ENCODE peak calls at places on chromosomes 13 and 19, in four cellular contexts. One of them, this sample, is unnamed.

GRCh38 chr19:29120471-29120870 is 92.5 kb downstream of the UQCRFS1 start:
- DNase-seq in stomach: no peak
- DNase-seq in suprapubic skin: no peak
- DNase-seq in SK-N-SH: no peak
- DNase-seq in this sample: no peak

GRCh38 chr13:39957868-39958676 is 302.6 kb downstream of the COG6 start:
- DNase-seq in stomach: no peak
- DNase-seq in suprapubic skin: no peak
- DNase-seq in SK-N-SH: no peak
- DNase-seq in this sample: no peak

GRCh38 chr19:43432866-43433673 is 18.4 kb downstream of the TEX101 start:
- DNase-seq in stomach: peak
- DNase-seq in suprapubic skin: no peak
- DNase-seq in SK-N-SH: peak
- DNase-seq in this sample: peak

GRCh38 chr19:3710265-3710812 is 2.2 kb downstream of the TJP3 start:
- DNase-seq in stomach: peak
- DNase-seq in suprapubic skin: peak
- DNase-seq in SK-N-SH: peak
- DNase-seq in this sample: peak

GRCh38 chr19:35843676-35844481 is 8.4 kb downstream of the NPHS1 start:
- DNase-seq in stomach: peak
- DNase-seq in suprapubic skin: no peak
- DNase-seq in SK-N-SH: peak
- DNase-seq in this sample: peak

GRCh38 chr13:30340367-30341184 is 33.2 kb upstream of the KATNAL1 start:
- DNase-seq in stomach: no peak
- DNase-seq in suprapubic skin: peak
- DNase-seq in SK-N-SH: peak
- DNase-seq in this sample: peak

GRCh38 chr19:10749435-10750384 is 31.8 kb downstream of the DNM2 start:
- DNase-seq in stomach: peak
- DNase-seq in suprapubic skin: no peak
- DNase-seq in SK-N-SH: no peak
- DNase-seq in this sample: peak

GRCh38 chr13:110359840-110360301 is 52.8 kb downstream of the COL4A2 start:
- DNase-seq in stomach: no peak
- DNase-seq in suprapubic skin: no peak
- DNase-seq in SK-N-SH: no peak
- DNase-seq in this sample: no peak

GRCh38 chr13:52892925-52893324 is 44.5 kb upstream of the PCDH8 start:
- DNase-seq in stomach: peak
- DNase-seq in suprapubic skin: no peak
- DNase-seq in SK-N-SH: no peak
- DNase-seq in this sample: no peak

GRCh38 chr13:45500492-45501174 is 35.9 kb downstream of the COG3 start:
- DNase-seq in stomach: no peak
- DNase-seq in suprapubic skin: no peak
- DNase-seq in SK-N-SH: no peak
- DNase-seq in this sample: no peak

GRCh38 chr19:17772172-17772571 is 20.9 kb downstream of the FCHO1 start:
- DNase-seq in stomach: no peak
- DNase-seq in suprapubic skin: no peak
- DNase-seq in SK-N-SH: no peak
- DNase-seq in this sample: no peak

GRCh38 chr13:20873348-20873747 is 29.2 kb downstream of the XPO4 start:
- DNase-seq in stomach: no peak
- DNase-seq in suprapubic skin: no peak
- DNase-seq in SK-N-SH: no peak
- DNase-seq in this sample: no peak

GRCh38 chr13:21694831-21695230 is 24.0 kb downstream of the FGF9 start:
- DNase-seq in stomach: no peak
- DNase-seq in suprapubic skin: no peak
- DNase-seq in SK-N-SH: no peak
- DNase-seq in this sample: no peak

GRCh38 chr13:51913421-51914136 is 51.8 kb downstream of the CCDC70 start:
- DNase-seq in stomach: no peak
- DNase-seq in suprapubic skin: no peak
- DNase-seq in SK-N-SH: peak
- DNase-seq in this sample: no peak

GRCh38 chr13:112331675-112332074 is 44.5 kb upstream of the SPACA7 start:
- DNase-seq in stomach: no peak
- DNase-seq in suprapubic skin: no peak
- DNase-seq in SK-N-SH: no peak
- DNase-seq in this sample: no peak

GRCh38 chr13:102591988-102592781 is 4.6 kb upstream of the TPP2 start:
- DNase-seq in stomach: peak
- DNase-seq in suprapubic skin: peak
- DNase-seq in SK-N-SH: peak
- DNase-seq in this sample: peak

GRCh38 chr19:43306097-43306496 is 36.8 kb upstream of the PSG9 start:
- DNase-seq in stomach: no peak
- DNase-seq in suprapubic skin: no peak
- DNase-seq in SK-N-SH: no peak
- DNase-seq in this sample: no peak

GRCh38 chr13:52955505-52955904 is 73.1 kb upstream of the OLFM4 start:
- DNase-seq in stomach: no peak
- DNase-seq in suprapubic skin: no peak
- DNase-seq in SK-N-SH: no peak
- DNase-seq in this sample: no peak

GRCh38 chr19:14004619-14005380 is 1.3 kb downstream of the RFX1 start:
- DNase-seq in stomach: peak
- DNase-seq in suprapubic skin: no peak
- DNase-seq in SK-N-SH: no peak
- DNase-seq in this sample: peak

GRCh38 chr19:17192751-17193150 is 22.4 kb upstream of the USE1 start:
- DNase-seq in stomach: no peak
- DNase-seq in suprapubic skin: no peak
- DNase-seq in SK-N-SH: no peak
- DNase-seq in this sample: no peak

GRCh38 chr13:32538234-32538620 is 368 bp downstream of the N4BP2L2 start:
- DNase-seq in stomach: peak
- DNase-seq in suprapubic skin: peak
- DNase-seq in SK-N-SH: peak
- DNase-seq in this sample: no peak

GRCh38 chr13:27637289-27637626 is 15.6 kb downstream of the POLR1D start:
- DNase-seq in stomach: no peak
- DNase-seq in suprapubic skin: no peak
- DNase-seq in SK-N-SH: no peak
- DNase-seq in this sample: no peak

GRCh38 chr19:10388957-10389356 is 8.6 kb upstream of the TYK2 start:
- DNase-seq in stomach: peak
- DNase-seq in suprapubic skin: peak
- DNase-seq in SK-N-SH: peak
- DNase-seq in this sample: peak

GRCh38 chr13:43766766-43767165 is 20.0 kb downstream of the ENOX1 start:
- DNase-seq in stomach: no peak
- DNase-seq in suprapubic skin: no peak
- DNase-seq in SK-N-SH: no peak
- DNase-seq in this sample: no peak

GRCh38 chr19:57708641-57709354 is at the start of gene ZNF154:
- DNase-seq in stomach: no peak
- DNase-seq in suprapubic skin: no peak
- DNase-seq in SK-N-SH: no peak
- DNase-seq in this sample: peak

GRCh38 chr19:39327318-39327717 is 6.7 kb upstream of the LRFN1 start:
- DNase-seq in stomach: no peak
- DNase-seq in suprapubic skin: no peak
- DNase-seq in SK-N-SH: no peak
- DNase-seq in this sample: no peak

GRCh38 chr13:109738298-109738746 is 48.1 kb downstream of the IRS2 start:
- DNase-seq in stomach: no peak
- DNase-seq in suprapubic skin: no peak
- DNase-seq in SK-N-SH: no peak
- DNase-seq in this sample: no peak

DNA sequence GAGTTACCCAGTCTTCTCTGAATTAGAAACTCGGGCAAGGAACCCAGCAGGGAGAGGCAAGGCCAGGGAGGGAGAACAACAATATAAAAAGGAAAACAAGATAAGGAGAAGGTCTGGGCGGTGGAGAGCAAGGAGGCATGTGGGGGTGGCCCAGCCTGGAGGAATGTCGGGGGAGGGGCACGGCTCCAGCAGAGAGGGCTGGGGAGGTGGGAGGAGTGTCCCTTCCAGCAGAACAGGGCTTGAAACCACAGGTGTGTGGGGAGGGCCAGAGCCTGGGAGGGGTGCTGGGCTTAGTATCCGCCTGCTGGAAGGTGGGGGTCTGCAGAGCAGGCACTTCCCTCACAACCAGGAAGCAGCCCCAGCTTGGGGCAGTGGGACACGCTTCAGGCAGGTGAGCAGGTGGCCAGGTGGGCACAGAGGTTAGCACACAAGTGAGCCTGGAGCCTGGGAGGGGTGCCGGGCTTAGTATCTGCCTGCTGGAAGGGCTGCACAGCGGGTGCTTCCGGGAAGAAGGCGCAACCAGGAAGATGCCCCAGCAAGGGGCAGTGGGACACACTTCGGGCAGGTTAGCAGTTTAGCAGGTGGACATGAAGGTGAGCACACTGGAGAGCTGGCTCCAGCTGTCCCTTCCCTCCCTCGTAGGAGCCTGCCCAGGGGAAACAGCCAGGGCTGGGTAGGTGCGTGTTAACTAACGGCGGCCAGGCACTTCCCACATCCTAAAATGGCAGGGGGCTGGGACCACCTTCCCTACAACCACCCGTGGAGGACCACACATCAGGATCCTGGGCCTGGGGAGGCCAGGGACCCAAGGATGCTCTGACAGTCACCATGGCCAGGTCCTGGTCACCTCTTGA is 3.1 kb downstream of the GAS6 start:
- DNase-seq in stomach: peak
- DNase-seq in suprapubic skin: peak
- DNase-seq in SK-N-SH: no peak
- DNase-seq in this sample: peak
- TF ChIP-seq EP300 in stomach: no peak
- TF ChIP-seq EP300 in suprapubic skin: no peak
- TF ChIP-seq EP300 in SK-N-SH: no peak
- TF ChIP-seq EP300 in this sample: no peak

GRCh38 chr19:6239871-6240676 is 39.7 kb downstream of the MLLT1 start:
- DNase-seq in stomach: no peak
- DNase-seq in suprapubic skin: no peak
- DNase-seq in SK-N-SH: peak
- DNase-seq in this sample: no peak

GRCh38 chr19:6238256-6238642 is 41.5 kb downstream of the MLLT1 start:
- DNase-seq in stomach: no peak
- DNase-seq in suprapubic skin: no peak
- DNase-seq in SK-N-SH: peak
- DNase-seq in this sample: no peak

GRCh38 chr19:6241056-6241455 is 38.7 kb downstream of the MLLT1 start:
- DNase-seq in stomach: no peak
- DNase-seq in suprapubic skin: no peak
- DNase-seq in SK-N-SH: peak
- DNase-seq in this sample: no peak

GRCh38 chr19:6238643-6239281 is 41.0 kb downstream of the MLLT1 start:
- DNase-seq in stomach: peak
- DNase-seq in suprapubic skin: no peak
- DNase-seq in SK-N-SH: no peak
- DNase-seq in this sample: no peak

GRCh38 chr19:6239401-6239844 is 40.4 kb downstream of the MLLT1 start:
- DNase-seq in stomach: peak
- DNase-seq in suprapubic skin: no peak
- DNase-seq in SK-N-SH: peak
- DNase-seq in this sample: no peak
- TF ChIP-seq POLR2AphosphoS5 in stomach: no peak
- TF ChIP-seq POLR2AphosphoS5 in suprapubic skin: no peak
- TF ChIP-seq POLR2AphosphoS5 in SK-N-SH: no peak
- TF ChIP-seq POLR2AphosphoS5 in this sample: no peak

DNA sequence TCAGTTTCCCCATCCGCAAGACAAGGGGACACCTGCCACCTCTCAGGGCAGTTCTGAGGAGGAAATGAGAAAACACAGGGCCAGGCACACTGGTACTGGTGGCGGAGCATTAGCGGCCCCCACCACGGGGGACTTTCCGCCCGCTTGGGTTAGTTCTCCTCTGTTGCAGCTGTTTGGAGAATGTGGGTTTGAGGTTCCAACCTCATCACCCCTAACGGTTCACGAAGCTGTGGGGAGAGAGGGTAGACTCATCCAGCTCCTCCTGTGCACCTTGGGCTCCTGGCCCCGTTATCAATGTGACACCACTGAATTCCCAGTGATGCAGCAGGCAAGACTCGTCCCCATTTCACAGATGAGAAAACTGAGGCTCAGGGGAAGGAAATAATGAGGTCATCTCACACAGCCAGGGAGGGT is 10.3 kb downstream of the PTPRS start:
- DNase-seq in stomach: no peak
- DNase-seq in suprapubic skin: no peak
- DNase-seq in SK-N-SH: no peak
- DNase-seq in this sample: no peak
- TF ChIP-seq EP300 in stomach: no peak
- TF ChIP-seq EP300 in suprapubic skin: no peak
- TF ChIP-seq EP300 in SK-N-SH: no peak
- TF ChIP-seq EP300 in this sample: no peak

DNA sequence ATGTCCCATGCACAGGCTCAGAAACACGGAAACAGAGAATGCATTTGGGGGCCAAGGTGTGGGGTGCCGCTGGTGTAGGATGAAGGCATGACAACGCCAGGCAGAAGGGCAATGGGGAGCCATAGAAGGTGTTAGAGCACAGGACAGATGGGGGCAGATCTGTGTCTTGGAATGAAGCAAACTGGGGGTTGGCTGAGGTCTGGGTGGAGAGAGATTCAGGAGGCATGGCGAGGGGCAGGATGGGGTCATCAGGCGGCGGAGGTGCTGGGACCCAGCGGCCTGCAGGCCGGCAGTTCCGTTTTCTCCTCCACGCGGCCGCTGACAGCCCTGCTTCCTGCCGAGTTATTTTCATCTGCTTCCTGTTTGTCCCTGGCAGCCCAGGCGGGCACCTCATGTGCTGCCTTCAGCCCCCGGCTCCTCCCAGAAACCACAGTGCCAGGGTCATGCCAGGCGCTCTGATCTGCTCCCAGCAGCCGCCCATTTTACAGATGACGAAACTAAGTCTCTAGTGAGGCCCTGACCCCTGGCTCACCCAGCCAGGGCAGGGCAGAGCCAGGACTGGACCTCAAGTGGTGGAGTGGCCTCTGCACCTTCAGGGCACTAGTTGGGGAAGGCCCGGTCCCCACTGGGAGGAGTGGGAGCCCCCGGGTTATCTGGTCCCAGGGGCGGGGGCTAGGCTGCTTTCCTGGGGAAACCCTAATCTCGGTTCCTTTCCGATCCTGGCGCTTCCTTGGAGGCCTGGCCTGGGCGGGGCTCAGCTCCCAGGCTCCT is 2.2 kb downstream of the ARHGAP45 start:
- DNase-seq in stomach: peak
- DNase-seq in suprapubic skin: peak
- DNase-seq in SK-N-SH: no peak
- DNase-seq in this sample: peak
- TF ChIP-seq POLR2AphosphoS5 in stomach: no peak
- TF ChIP-seq POLR2AphosphoS5 in suprapubic skin: peak
- TF ChIP-seq POLR2AphosphoS5 in SK-N-SH: no peak
- TF ChIP-seq POLR2AphosphoS5 in this sample: peak

This sample was measured in transverse colon.